ENCODE peak calls at places on chromosomes 3 and 15, in five cellular contexts. R is ovary, L is transverse colon, H is A549, S is H1. X is an unnamed sample.

GRCh38 chr3:177141471-177141870 is 55.8 kb downstream of the TBL1XR1 start:
- DNase-seq in R (no peak), L (no peak), H (no peak), S (no peak), X (no peak)

GRCh38 chr3:188649521-188649920 is 495.6 kb downstream of the LPP start:
- DNase-seq in R (no peak), L (no peak), H (no peak), S (no peak), X (no peak)

GRCh38 chr3:111796566-111796965 is 62.5 kb upstream of the PHLDB2 start:
- DNase-seq in R (no peak), L (no peak), H (no peak), S (no peak), X (no peak)

GRCh38 chr3:191051037-191051436 is 148.0 kb upstream of the OSTN start:
- DNase-seq in R (no peak), L (no peak), H (no peak), S (no peak), X (no peak)

GRCh38 chr15:57859130-57859685 is 152.7 kb downstream of the POLR2M start:
- DNase-seq in R (no peak), L (no peak), H (no peak), S (no peak), X (peak)

GRCh38 chr15:99210334-99210733 is 39.0 kb downstream of the TTC23 start:
- DNase-seq in R (no peak), L (no peak), H (no peak), S (no peak), X (no peak)

GRCh38 chr3:161273589-161274218 is 52.6 kb downstream of the NMD3 start:
- DNase-seq in R (no peak), L (no peak), H (no peak), S (no peak), X (no peak)

GRCh38 chr15:96333194-96334016 is 2.9 kb downstream of the NR2F2 start:
- DNase-seq in R (peak), L (peak), H (no peak), S (peak), X (peak)

GRCh38 chr15:65028921-65029735 is at the start of gene MTFMT:
- DNase-seq in R (peak), L (peak), H (peak), S (peak), X (peak)

GRCh38 chr3:65439641-65440040 is 599.1 kb downstream of the MAGI1 start:
- DNase-seq in R (peak), L (peak), H (peak), S (peak), X (no peak)

GRCh38 chr3:47577583-47578118 is 1.0 kb downstream of the CSPG5 start:
- DNase-seq in R (no peak), L (peak), H (no peak), S (peak), X (no peak)

GRCh38 chr15:57171414-57171813 is 204.9 kb upstream of the CGNL1 start:
- DNase-seq in R (no peak), L (no peak), H (no peak), S (no peak), X (no peak)

GRCh38 chr3:136728918-136729317 is 23.3 kb downstream of the STAG1 start:
- DNase-seq in R (no peak), L (no peak), H (no peak), S (no peak), X (no peak)

GRCh38 chr15:38683382-38684242 is 119.0 kb upstream of the RASGRP1 start:
- DNase-seq in R (no peak), L (peak), H (peak), S (peak), X (no peak)

GRCh38 chr3:114558271-114558670 is 264.4 kb downstream of the TIGIT start:
- DNase-seq in R (no peak), L (no peak), H (no peak), S (no peak), X (no peak)

GRCh38 chr3:157573281-157573680 is 70.1 kb upstream of the VEPH1 start:
- DNase-seq in R (no peak), L (no peak), H (no peak), S (no peak), X (peak)

GRCh38 chr3:71101014-71101413 is 482.5 kb downstream of the FOXP1 start:
- DNase-seq in R (no peak), L (no peak), H (peak), S (no peak), X (no peak)

GRCh38 chr3:2477635-2478034 is 379.0 kb downstream of the CNTN4 start:
- DNase-seq in R (no peak), L (no peak), H (no peak), S (no peak), X (no peak)

DNA sequence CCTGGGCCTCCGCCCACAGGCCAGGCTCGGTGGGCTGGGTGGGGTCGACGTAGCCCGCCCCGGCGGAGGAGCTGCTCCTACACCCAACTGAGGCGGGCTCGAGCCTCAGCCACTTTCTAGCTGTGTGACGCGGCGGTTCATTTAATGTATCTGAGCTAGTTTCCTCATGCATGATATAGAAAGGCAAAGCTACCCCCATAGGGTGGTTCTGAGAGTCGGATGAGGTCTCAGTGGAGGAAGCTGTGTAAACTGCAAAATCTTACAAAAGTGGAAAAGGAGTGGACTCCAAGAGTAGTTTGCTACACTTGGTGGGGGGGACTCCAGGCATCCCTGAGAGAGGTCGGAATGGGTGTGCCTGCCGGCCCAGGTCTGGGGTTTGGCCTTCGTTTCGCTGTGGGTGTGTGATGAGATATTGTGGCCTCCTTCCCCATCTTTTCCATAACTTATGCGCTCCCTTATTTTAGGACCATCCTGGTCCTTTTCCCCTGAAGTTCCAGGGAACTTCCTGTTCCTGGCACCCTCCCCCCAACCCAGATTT is 933 bp downstream of the PDIA5 start:
- DNase-seq in R (no peak), L (no peak), H (peak), S (no peak), X (no peak)
- H3K27ac ChIP-seq in R (peak), L (peak), H (peak), S (no peak), X (peak)

DNA sequence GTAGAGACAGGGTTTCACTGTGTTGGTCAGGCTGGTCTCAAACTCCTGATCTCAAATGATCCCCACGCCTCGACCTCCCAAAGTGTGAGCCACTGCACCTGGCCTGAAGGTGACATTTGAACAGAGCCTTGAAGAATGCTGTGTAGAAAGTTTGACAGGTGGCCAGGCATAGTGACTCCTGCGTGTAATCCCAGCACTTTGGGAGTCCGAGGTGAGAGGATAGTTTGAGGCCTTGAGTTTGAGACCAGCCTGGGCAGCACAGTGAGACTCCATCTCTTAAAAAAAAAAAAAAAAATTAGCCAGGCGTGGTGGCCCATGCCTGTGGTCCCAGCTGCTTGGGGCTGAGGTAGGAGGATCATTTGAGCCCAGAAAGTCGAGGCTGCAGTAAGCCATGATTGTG is 1.5 kb downstream of the IQGAP1 start:
- DNase-seq in R (no peak), L (no peak), H (no peak), S (no peak), X (no peak)
- H3K4me3 ChIP-seq in R (peak), L (peak), H (peak), S (peak), X (peak)

DNA sequence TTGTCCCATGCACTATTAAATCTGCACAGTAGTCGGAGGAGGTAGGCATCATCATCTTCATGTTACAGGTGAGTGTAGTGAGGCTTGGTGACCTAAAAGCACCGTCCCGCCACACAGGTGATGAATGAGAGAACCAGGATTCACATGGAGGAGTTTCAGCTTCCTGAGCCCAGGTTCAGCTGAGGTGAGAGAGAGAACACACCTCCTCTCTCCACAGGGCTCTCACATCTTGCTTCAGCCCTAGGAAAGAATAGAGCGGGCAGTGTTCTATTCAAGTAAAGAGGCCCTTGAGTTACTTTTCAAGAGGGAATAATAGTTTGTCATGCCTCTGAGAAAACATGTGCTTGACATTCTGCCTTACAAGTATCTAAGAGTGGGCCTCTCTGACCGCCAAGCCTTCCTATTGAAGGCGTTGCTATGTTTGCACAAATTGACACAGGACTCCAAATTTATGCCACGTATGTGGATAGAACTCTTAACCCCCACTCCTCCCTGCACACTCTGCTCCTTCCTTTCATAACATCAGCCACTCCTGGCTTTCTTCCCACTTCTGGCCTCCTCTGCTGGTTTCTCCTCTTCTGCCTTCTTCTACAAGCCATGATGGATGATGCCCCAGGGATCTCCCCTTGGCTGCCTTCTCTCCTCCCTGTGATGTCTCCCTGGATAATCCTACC is 138.3 kb upstream of the ABHD17C start:
- DNase-seq in R (no peak), L (no peak), H (no peak), S (peak), X (peak)
- TF ChIP-seq EP300 in R (no peak), L (no peak), H (no peak), S (no peak), X (no peak)

GRCh38 chr3:52228266-52228665 is 2.8 kb upstream of the TLR9 start:
- DNase-seq in R (no peak), L (no peak), H (no peak), S (no peak), X (no peak)

GRCh38 chr3:52227766-52228165 is 2.3 kb upstream of the TLR9 start:
- DNase-seq in R (no peak), L (no peak), H (no peak), S (no peak), X (no peak)

GRCh38 chr3:52227117-52227516 is 1.7 kb upstream of the TLR9 start:
- DNase-seq in R (no peak), L (no peak), H (no peak), S (no peak), X (no peak)

GRCh38 chr3:52225452-52226228 is at the start of gene TLR9:
- DNase-seq in R (no peak), L (peak), H (no peak), S (peak), X (no peak)

DNA sequence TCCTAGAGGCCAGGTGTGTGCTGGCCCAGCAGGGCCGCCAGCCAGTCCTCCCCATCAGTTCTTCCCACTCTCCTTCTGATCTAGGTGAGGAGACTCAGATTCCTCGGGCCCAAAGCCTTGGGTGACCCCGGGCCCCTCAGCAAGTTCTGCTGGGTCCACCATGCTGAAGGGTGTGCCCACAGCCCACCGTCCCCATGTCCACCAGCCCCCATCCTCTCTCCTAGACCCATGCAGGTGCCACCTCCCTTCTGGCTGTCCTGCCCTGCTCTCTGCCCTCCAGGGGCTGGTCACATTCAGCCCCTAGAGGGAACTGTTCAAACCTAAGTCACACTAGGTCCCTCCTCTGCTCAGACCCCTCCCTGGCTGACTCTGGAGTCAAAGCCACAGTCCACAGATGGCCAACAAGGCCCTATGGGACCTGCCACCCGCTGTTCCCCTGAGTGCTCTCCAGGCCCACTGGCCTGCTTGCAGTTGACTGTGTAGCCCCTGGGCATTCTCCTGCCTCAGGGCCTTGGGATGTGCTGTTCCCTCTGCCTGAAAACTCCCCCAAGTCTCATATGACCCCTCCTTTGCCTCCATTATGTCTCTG is 878 bp upstream of the TLR9 start:
- DNase-seq in R (no peak), L (no peak), H (no peak), S (no peak), X (no peak)
- H3K27ac ChIP-seq in R (no peak), L (no peak), H (no peak), S (no peak), X (no peak)

GRCh38 chr15:69414702-69415161 is 583 bp downstream of the KIF23 start:
- DNase-seq in R (peak), L (peak), H (peak), S (peak), X (no peak)

GRCh38 chr15:69412701-69413100 is 1.4 kb upstream of the KIF23 start:
- DNase-seq in R (no peak), L (no peak), H (no peak), S (no peak), X (no peak)

GRCh38 chr15:69413822-69414701 is at the start of gene KIF23:
- DNase-seq in R (peak), L (peak), H (peak), S (peak), X (peak)

GRCh38 chr15:69417581-69417980 is 3.4 kb downstream of the KIF23 start:
- DNase-seq in R (no peak), L (no peak), H (no peak), S (no peak), X (no peak)

DNA sequence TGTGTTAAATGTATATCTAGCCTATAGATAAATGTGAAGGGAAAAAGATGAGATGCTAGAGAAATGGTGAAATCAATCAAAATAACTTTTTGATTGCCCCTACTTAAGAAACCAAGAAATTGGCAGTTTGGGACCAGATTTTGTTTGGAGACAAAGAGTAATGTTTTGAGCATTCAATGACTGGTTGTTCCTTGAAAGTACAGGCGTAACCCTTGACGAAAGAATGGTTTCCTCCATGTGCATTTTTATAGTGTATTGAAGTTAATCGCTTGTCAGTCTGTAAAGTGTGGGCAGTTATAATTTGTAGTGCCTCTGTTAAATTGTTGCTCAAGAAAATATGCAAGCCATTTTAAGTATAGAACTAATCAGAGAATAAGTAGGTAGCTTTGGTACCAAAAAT is 1.2 kb downstream of the KIF23 start:
- DNase-seq in R (no peak), L (no peak), H (no peak), S (no peak), X (no peak)
- H3K4me3 ChIP-seq in R (no peak), L (no peak), H (peak), S (peak), X (no peak)

GRCh38 chr3:36381311-36381956 is 1.1 kb downstream of the STAC start:
- DNase-seq in R (no peak), L (no peak), H (no peak), S (no peak), X (peak)

DNA sequence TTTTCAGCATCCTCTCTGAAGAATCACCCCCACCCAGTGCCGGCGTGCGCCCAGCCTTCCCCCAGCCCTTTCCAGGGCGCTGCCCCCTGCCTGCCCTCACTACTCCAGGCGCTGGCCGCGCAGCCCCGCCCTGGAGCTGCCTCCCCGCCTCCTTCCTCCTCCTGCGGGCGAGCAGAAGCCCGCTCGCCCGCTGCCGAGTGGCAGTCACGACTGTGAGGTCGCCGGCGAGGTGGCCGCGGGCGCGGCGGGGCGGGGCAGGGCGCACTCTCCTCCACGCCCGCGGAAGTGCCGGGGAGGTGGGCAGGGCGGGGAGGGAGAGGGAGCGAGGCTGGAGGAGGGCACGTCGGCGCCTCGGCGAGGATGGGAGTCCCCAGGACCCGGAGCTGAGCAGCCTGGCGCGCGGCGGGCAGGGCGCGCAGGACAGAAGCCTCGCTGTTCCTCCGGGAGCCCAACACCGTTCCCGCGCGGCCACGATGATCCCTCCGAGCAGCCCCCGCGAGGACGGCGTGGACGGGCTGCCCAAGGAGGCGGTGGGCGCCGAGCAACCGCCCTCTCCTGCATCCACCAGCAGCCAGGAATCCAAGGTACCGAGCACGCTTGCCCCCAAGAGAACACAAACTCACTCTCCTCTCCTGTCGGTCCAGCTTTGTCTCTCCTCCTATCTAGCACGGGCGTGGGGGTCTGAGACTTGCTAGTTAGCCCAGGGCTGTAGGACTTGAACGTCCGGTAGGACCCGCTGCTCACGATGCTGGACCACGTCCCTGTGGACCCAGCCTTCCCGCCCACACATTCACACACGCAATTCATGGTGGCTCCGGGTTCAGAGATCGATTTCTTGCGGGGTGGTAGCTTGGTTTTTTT is at the start of gene STAC:
- DNase-seq in R (no peak), L (peak), H (peak), S (peak), X (peak)
- TF ChIP-seq EP300 in R (no peak), L (no peak), H (no peak), S (no peak), X (no peak)

GRCh38 chr3:45948881-45949280 is 5.6 kb downstream of the CXCR6 start:
- DNase-seq in R (no peak), L (no peak), H (no peak), S (no peak), X (no peak)

GRCh38 chr3:45948409-45948808 is 5.1 kb downstream of the CXCR6 start:
- DNase-seq in R (no peak), L (no peak), H (no peak), S (no peak), X (no peak)

GRCh38 chr3:45950131-45950530 is 6.9 kb downstream of the CXCR6 start:
- DNase-seq in R (no peak), L (no peak), H (no peak), S (no peak), X (no peak)

GRCh38 chr3:45950686-45951600 is 7.7 kb downstream of the CXCR6 start:
- DNase-seq in R (no peak), L (no peak), H (no peak), S (no peak), X (no peak)

DNA sequence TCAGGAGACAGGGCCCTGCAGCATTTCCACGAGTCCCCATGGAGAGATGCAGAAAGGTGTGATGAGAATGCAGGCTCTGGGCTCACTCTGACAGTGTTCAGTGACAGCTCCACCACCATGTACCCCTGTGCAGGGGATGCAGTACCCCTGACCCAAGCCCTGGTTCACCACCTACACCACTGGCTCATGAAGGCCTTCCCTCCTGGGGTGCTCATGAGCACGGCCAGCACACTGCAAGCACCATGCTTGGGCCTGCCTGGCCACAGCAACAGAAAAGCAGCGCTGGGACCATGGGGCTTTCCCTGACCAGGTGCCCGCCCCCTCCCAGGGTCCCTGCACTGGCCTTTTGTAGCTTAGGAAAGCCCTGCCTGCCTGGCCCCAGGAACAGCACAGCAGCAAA is 6.2 kb downstream of the CXCR6 start:
- DNase-seq in R (no peak), L (no peak), H (no peak), S (no peak), X (no peak)
- H3K27ac ChIP-seq in R (no peak), L (peak), H (no peak), S (no peak), X (no peak)

GRCh38 chr3:171427771-171428320 is 32.4 kb downstream of the TNIK start:
- DNase-seq in R (no peak), L (no peak), H (no peak), S (no peak), X (no peak)
- H3K4me3 ChIP-seq in R (no peak), L (no peak), H (no peak), S (peak), X (no peak)

DNA sequence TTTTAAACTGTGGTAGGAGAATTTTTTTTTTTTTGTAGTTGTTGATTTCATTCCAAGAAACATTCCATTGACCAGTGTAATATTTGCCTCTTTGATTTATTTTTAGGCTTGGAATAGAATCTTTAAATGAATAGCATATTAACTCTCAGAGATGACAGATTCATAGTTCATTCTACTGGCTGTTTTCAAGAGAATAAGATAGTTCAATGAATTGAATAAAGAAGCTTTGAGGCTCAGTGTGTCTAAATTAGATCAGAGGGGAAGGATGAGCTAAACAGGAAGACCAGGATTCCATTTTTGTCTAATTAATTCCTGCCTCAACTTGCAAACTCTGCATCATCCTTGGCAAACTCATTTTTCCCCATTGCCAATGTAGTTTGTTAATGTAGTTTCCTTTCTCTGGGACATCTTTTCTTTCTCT is 98.5 kb downstream of the NAALADL2 start:
- DNase-seq in R (no peak), L (no peak), H (no peak), S (no peak), X (no peak)
- TF ChIP-seq EP300 in R (no peak), L (no peak), H (no peak), S (no peak), X (no peak)

X was measured in esophagus muscularis mucosa.